ENCODE peak calls at places on chromosomes 11 and 22, in five cellular contexts. H is mesothelial cell of epicardium, O is choroid plexus epithelial cell, R is AG10803, T is stomach. N is an unnamed sample.

GRCh38 chr11:127074151-127074761 is 73.7 kb upstream of the KIRREL3 start:
- DNase-seq in H (no peak), O (no peak), R (peak), T (no peak), N (no peak)

GRCh38 chr11:2684581-2684980 is 15.2 kb downstream of the KCNQ1OT1 start:
- DNase-seq in H (no peak), O (no peak), R (no peak), T (no peak), N (no peak)

GRCh38 chr11:101187748-101188147 is 58.1 kb upstream of the PGR start:
- DNase-seq in H (no peak), O (no peak), R (no peak), T (peak), N (no peak)

GRCh38 chr11:76830639-76831312 is 29.9 kb upstream of the ACER3 start:
- DNase-seq in H (no peak), O (peak), R (peak), T (no peak), N (no peak)

GRCh38 chr11:108117746-108118371 is 3.5 kb upstream of the ACAT1 start:
- DNase-seq in H (no peak), O (peak), R (peak), T (no peak), N (no peak)

GRCh38 chr22:25399649-25400151 is 164.8 kb upstream of the GRK3 start:
- DNase-seq in H (no peak), O (no peak), R (no peak), T (no peak), N (no peak)

GRCh38 chr11:117232911-117233409 is 489 bp downstream of the RNF214 start:
- DNase-seq in H (no peak), O (no peak), R (no peak), T (no peak), N (peak)

GRCh38 chr22:28801845-28802594 is 1.7 kb upstream of the XBP1 start:
- DNase-seq in H (no peak), O (no peak), R (peak), T (peak), N (no peak)

GRCh38 chr22:30803679-30804078 is 109.0 kb downstream of the OSBP2 start:
- DNase-seq in H (no peak), O (no peak), R (no peak), T (no peak), N (no peak)

GRCh38 chr11:68067991-68068390 is 29.2 kb downstream of the TCIRG1 start:
- DNase-seq in H (no peak), O (no peak), R (no peak), T (no peak), N (no peak)

GRCh38 chr22:37018815-37019308 is 385 bp downstream of the TST start:
- DNase-seq in H (peak), O (peak), R (peak), T (peak), N (peak)

DNA sequence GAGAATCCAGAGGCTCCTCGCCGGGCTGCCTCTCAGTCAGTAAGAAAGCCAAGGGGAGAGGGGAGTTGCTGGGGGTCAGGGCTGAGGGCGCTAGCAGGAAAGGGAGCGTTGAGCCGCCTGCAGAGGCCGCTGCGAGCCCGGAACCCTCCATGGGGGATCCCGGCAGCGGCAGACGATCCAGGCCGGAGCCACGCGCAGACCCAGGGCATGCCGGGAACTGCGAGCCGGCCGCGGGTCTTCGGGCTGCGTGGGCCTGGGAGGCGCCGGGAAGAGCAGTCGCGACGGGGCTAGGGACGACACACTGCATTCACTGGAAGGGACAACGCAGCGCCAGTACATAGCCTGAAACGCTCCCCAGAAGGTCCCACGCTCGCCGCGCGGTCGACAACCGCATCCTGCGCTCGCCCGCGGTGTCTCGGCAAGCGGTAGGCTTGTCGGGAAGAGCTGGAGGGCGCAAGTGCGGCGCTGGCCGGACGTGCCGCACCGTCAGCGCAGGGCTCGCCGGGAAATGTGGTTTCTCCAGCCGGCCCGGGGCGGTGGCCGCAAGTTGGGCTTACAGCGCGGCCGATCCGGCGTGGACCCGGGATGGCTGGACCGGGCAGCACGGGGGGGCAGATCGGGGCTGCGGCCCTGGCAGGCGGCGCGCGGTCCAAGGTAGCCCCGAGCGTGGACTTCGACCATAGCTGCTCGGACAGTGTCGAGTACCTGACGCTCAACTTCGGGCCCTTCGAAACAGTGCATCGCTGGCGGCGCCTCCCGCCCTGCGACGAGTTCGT is at the start of gene LZTR1:
- DNase-seq in H (peak), O (peak), R (peak), T (peak), N (peak)
- TF ChIP-seq CTCF in H (no peak), O (peak), R (peak), T (peak), N (peak)

GRCh38 chr22:43275545-43275981 is 67.6 kb downstream of the SCUBE1 start:
- DNase-seq in H (no peak), O (peak), R (no peak), T (no peak), N (no peak)
- TF ChIP-seq CTCF in H (no peak), O (no peak), R (no peak), T (no peak), N (no peak)

DNA sequence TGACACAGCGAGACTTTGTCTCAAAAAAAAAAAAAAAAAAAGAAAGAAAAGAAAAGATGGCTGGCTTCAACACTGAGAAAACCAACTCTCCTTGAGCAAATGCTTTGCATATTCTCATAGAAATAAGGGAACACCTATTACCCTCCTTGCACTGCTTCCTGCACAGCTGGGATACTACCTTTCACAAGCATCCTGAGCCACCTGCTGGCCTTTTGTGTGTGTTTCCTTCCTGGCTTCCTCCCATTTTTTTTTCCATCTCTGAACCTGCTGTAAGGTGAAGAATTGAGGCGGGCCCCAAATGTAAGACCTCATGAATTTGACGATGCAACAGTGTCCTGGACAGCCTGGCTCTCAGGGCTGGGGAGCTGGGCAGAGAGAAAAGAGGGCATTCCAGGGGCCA is 1.9 kb upstream of the RFPL3 start:
- DNase-seq in H (no peak), O (peak), R (no peak), T (no peak), N (no peak)
- TF ChIP-seq CTCF in H (no peak), O (peak), R (no peak), T (no peak), N (peak)

DNA sequence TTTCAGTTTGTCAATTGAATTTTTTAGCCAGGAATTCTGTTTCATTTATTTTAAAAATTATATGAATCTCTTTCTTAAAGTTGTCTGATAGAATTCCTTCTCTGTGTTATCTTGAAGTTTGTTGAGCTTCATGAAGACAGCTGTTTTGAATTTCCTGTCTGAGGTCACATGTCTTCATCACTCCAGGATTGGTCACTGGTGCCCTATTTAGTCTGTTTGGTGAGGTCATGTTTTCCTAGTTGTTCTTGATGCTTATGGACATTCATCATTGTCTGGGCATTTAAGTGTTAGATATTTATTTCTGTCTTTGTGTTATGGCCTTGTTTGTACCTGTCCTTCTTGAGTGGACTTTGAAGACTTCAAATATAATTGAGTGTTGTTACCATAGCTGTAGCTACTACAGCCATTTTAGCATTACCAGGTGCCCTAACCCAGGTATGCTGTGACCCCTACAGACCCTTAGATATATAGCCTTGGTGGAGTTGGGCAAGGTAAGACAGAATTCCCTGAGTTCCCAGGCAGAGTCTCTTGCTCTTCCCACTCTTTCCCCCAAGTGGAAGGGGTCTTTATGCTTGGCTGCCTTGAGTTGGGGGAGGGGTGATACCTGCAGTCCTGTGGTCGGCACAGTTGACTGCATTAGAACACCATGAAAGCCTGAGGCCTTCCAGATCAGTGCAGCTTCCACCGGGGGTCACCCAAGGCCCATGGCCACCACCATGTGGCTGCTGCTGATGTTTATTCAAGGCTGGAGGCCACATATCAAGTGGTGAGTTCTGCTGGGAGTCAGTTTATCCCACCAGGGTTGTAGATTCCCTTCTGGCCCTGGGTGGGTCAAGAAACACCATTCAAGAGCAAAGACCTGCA is 229.6 kb downstream of the DYNC2H1 start:
- DNase-seq in H (no peak), O (peak), R (peak), T (no peak), N (no peak)
- TF ChIP-seq CTCF in H (no peak), O (peak), R (peak), T (no peak), N (no peak)

DNA sequence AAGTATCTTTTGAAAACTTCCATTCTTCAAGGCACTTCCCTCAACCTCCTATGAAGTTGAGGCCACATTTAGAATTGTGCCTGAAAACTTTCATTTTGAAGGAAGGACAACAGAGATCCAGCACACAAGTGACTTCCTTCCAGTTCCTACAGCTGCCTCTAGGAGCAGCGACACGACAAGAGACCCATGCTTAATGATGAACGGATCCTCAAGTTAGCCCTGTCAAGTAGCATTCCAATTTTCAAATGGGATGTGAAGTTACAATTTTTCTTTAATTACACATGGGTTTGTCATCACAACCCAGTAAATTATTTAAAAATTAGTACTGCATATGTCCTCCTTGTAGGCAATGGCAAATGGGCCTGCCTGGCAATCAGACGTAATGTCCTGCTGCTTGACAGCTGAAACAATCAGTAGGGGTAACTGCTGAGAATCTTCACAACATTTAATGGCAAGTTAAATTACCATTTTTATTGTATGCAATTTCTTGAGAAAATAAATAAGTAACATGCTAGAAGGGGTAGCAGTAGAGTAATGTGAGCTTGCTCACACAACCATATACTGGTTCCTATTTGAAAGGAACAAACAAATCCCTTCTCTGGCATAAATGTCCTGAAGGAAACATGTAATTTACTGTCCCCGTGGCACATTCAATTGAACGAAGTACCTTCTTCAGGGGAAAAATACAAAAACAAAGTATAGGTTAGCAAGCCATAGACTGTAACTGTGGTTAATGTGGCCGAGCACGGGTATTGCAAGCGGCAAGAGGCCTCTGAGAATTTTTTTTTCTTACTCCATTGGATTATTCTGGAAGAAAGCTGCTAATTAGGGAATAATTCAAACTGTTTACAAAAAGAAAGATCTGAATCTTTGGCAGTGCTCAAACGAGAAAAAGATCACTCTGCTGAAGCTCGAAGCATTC is 288.3 kb downstream of the CADM1 start:
- DNase-seq in H (no peak), O (peak), R (no peak), T (no peak), N (no peak)
- TF ChIP-seq CTCF in H (no peak), O (peak), R (peak), T (no peak), N (peak)

DNA sequence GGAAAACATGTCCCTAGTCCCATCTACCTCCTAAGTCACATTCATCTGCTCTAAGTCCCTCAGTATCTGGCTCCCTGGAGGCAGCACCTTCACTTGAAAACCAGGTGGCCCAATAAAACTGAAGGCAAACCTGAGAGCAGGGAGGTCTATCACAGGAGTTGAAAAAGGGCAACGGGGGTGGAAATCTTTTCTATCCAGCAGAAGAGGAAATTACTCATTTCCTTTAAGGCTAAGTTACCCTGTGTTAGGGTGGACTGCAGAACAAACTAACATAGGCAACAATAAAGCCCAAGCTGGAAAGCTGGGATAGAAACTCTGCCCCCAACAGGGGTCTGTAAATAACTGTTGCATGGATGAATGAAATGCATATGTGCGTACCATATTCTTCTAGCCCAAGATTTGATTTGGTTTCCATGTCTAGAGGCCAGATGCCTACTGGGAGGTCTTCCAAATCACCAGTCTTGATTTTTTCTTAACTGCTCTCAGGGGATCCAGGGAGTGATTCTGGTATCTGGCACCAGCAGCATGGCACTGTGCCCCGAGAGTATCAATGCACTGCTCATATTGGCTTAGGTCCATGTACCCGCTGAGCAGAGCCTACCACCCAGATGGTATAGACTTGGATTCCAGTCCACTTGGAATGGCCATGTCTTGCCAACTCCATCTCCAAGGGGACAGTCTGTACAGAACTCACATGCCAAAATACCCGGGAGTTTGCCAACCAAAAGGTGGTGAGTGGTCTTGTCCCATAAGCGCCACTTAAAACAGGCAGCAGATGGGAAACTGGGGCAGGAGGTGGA is 350.0 kb upstream of the NCAM1 start:
- DNase-seq in H (no peak), O (peak), R (no peak), T (no peak), N (no peak)
- TF ChIP-seq CTCF in H (no peak), O (no peak), R (no peak), T (no peak), N (no peak)

GRCh38 chr11:31236052-31236652 is 133.4 kb downstream of the DCDC1 start:
- DNase-seq in H (no peak), O (peak), R (no peak), T (no peak), N (no peak)

GRCh38 chr11:31237819-31238771 is 131.4 kb downstream of the DCDC1 start:
- DNase-seq in H (no peak), O (peak), R (peak), T (no peak), N (peak)

DNA sequence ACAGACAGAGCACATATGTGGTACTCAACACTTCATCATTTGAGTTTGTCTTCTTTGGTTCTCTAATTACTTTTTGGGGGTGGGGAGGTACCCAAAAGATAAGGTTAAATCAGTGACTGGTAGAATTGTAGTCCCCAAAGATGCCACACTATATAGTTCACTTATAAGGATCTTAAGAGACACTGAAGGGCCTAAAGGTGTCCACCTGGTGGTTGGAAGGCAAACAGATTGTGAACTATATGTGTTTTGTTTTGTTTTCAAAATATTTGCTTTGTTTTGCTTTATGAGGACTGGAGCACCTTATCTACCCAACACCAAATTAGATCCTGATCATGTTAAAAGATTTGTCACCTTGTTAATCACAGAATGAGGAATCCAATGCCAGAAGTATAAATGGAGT is 136.1 kb downstream of the DCDC1 start:
- DNase-seq in H (no peak), O (peak), R (no peak), T (no peak), N (no peak)
- TF ChIP-seq CTCF in H (peak), O (peak), R (peak), T (no peak), N (peak)

DNA sequence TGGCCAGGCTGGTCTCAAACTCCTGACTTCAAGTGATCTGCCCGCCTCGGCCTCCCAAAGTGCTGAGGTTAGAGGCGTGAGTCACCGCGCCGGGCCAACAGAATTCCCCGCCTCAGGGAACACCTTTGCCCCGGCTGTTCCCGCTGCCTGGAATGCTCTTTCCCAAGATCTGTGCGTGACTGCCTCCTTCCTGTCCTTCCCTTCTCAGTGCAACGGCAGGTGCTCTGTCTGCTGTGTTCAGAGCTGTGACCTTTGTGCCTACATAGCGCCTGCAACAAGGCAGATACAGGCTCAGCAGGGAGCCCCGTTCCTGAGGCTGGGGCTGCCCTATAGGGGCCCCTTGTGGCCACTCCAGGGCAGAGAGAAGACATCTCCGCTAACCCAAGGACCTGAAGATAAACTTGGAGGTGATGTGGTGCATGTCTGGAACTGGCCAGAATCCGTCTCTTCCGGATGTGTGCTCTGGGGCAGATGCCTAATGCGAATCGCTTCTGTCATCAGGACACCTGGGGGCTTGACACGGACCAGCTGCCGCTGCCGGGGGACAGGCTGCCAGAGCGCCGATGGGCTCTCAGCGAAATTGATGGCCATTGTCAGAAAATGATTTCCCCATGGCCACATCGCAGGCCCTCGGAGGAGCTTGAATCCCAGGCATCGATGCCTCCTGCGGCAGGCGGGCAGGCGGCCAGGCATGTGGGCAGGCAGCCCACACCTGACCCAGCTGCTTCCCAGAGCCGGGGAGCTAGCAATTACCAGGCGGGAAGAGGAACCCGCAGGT is 43.5 kb upstream of the TCF20 start:
- DNase-seq in H (no peak), O (peak), R (no peak), T (peak), N (peak)
- TF ChIP-seq CTCF in H (peak), O (peak), R (no peak), T (no peak), N (peak)

GRCh38 chr11:110097459-110098012 is 4.3 kb downstream of the ZC3H12C start:
- DNase-seq in H (no peak), O (peak), R (no peak), T (no peak), N (no peak)

GRCh38 chr11:110100476-110101240 is 7.5 kb downstream of the ZC3H12C start:
- DNase-seq in H (no peak), O (peak), R (peak), T (no peak), N (no peak)

GRCh38 chr11:110095554-110095953 is 2.4 kb downstream of the ZC3H12C start:
- DNase-seq in H (no peak), O (peak), R (no peak), T (no peak), N (no peak)

GRCh38 chr11:110096369-110096976 is 3.3 kb downstream of the ZC3H12C start:
- DNase-seq in H (no peak), O (no peak), R (no peak), T (no peak), N (no peak)

DNA sequence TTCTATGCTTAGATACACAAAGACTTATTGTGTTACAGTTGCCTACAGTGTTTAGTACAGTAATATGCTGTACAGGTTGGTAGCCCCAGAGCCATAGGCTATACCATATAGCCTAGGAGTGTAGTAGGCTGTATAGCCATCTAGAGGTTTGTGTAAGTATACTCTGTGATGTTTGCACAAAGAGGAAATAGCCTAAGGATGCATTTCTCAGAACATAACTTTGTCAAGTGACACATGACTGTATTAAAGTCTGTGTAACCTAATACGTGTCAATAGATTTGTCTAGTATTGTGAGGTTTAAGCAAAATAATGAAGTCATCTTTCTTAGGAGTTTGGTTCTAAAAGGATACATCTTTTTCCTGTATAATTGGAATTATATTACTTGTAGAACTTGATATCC is 5.5 kb downstream of the ZC3H12C start:
- DNase-seq in H (no peak), O (peak), R (no peak), T (no peak), N (no peak)
- TF ChIP-seq CTCF in H (no peak), O (no peak), R (no peak), T (no peak), N (no peak)